ENCODE peak calls at places on chromosomes 4 and X, in four cellular contexts. X is SK-N-SH, K is K562, G is HepG2. S is an unnamed sample.

GRCh38 chrX:108722561-108722960 is 13.8 kb downstream of the IRS4 start:
- DNase-seq in G (no peak), K (no peak), X (no peak), S (no peak)

GRCh38 chr4:134465417-134465816 is 263.8 kb upstream of the PABPC4L start:
- DNase-seq in G (no peak), X (no peak), K (no peak), S (no peak)

GRCh38 chrX:73944582-73944947 is 359.4 kb upstream of the ZCCHC13 start:
- DNase-seq in X (no peak), K (no peak), G (no peak), S (no peak)

GRCh38 chr4:62162606-62163005 is 962.5 kb downstream of the ADGRL3 start:
- DNase-seq in X (no peak), K (no peak), G (no peak), S (no peak)

GRCh38 chr4:147019061-147019460 is 73.4 kb upstream of the TTC29 start:
- DNase-seq in X (peak), K (peak), G (peak), S (peak)

GRCh38 chr4:76696109-76696508 is 201.8 kb downstream of the SOWAHB start:
- DNase-seq in K (no peak), X (no peak), G (peak), S (no peak)

GRCh38 chr4:17510582-17510981 is 1.3 kb downstream of the QDPR start:
- DNase-seq in X (peak), G (no peak), K (no peak), S (no peak)

GRCh38 chr4:38583102-38583501 is 80.9 kb upstream of the KLF3 start:
- DNase-seq in G (no peak), X (no peak), K (no peak), S (no peak)

GRCh38 chr4:24315056-24315455 is 269.3 kb downstream of the DHX15 start:
- DNase-seq in X (no peak), G (no peak), K (no peak), S (no peak)

DNA sequence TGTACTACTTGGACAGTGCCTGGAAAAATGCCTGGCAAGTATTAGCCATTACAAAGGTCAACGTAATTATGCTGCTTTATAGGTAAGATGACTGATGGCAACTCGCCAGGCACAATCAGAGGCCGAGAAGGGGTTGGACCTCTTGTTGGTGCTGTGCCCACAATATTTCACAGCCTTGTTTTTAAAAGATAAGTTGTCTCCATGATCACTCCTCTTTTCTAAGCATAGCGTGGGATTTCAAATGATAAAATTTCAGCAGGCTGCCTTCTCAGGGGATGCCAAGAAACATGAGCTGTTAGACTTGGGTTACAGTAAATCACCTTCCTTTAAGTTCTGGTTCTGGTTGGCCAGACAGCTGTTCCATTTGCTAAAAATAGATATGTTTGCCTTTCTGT is 26.9 kb downstream of the HOPX start:
- DNase-seq in K (no peak), G (no peak), X (no peak), S (no peak)
- TF ChIP-seq ELF1 in K (no peak), G (no peak), X (no peak), S (no peak)

DNA sequence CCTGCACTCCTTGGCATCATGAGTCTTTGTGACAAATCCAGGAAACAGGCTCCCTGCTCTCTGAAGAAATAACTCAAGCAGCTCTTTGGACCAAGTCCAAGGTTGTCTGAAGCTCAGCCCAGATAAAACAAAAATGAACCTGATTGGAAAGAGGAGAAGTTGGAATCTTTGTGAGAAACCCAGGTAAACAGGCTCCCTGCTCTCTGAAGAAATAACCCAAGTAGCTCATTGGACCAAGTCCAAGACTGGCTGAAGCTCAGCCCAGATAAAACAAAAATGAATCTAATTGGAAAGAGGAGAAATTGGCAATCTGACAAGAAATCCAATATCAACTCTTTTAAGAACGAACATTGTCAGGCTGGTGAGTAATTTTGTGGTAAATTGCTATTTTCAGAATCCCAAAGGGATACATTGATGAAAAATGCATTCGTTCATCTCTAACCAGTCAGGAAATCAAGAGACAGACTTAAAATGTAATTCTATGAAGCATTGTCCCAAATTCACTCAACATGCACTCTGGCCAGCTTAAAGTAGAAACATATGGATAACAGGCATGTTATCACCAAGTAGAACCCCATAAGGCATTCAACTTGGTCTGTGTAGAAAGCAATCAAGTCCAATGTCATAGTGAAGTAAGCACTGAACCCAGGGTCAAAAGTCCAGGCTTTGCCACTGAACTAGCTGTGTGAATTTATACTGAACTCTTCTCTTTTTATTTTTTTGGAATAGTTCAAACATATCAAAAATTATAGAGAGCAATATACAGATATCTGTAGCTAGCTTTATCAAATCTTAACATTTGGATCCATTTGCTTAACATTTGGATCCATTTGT is 16.8 kb upstream of the NFXL1 start:
- DNase-seq in G (no peak), K (no peak), X (peak), S (no peak)
- TF ChIP-seq ELF1 in G (no peak), K (no peak), X (no peak), S (no peak)

GRCh38 chr4:56261027-56261426 is 126.3 kb downstream of the AASDH start:
- DNase-seq in G (no peak), X (no peak), K (no peak), S (no peak)
- TF ChIP-seq ELF1 in G (no peak), X (no peak), K (no peak), S (no peak)

GRCh38 chrX:103012945-103013344 is 51.0 kb downstream of the BEX1 start:
- DNase-seq in X (no peak), G (no peak), K (no peak), S (no peak)

DNA sequence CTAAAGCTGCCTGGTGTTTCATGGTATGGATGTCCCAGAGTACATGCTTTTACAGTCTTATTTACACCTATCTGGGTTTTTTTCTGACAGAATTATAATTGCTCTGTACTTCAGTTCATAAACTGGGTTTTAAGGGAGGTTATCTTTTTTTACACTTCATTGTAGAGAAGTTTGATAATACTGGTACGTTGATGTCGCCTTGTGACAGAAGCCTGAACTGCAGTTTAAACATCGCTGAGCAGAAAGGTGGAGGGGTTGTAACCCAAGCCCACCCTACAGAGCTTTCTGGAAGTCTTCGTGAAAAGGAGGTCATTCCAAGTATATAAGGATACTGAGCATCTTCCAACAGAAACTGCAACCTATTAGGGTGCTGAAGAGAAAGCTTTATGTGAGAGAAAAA is 46.4 kb downstream of the BEX1 start:
- DNase-seq in K (no peak), G (no peak), X (no peak), S (no peak)
- TF ChIP-seq ELF1 in K (no peak), G (no peak), X (no peak), S (no peak)

DNA sequence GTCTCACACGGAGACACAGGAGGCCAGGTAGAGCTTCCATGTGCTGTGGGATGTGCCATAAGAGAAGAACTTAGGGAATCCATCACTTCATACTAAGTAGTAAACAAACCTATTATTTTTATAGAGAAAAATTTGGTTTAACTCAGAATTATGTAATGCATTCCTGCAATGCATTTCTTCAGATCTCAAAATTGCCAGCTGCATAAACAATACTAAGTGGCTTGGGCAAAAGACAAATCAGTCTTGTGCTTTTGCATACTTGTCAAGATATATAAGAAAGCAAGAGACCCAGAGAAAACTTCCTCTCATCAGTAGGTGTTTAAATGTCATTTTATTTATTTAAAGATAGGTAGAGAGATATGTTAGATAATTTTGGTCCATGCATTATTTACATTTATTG is 382.1 kb upstream of the CTSO start:
- DNase-seq in X (no peak), G (no peak), K (no peak), S (no peak)
- TF ChIP-seq ELF1 in X (no peak), G (no peak), K (no peak), S (no peak)

GRCh38 chrX:10017866-10018265 is 50.7 kb downstream of the CLDN34 start:
- DNase-seq in X (no peak), K (no peak), G (peak), S (peak)
- TF ChIP-seq ELF1 in X (no peak), K (no peak), G (no peak), S (no peak)

GRCh38 chrX:133859336-133859735 is 126.1 kb downstream of the GPC3 start:
- DNase-seq in X (no peak), K (no peak), G (no peak), S (no peak)
- TF ChIP-seq ELF1 in X (no peak), K (no peak), G (no peak), S (no peak)

S was measured in HCT116.